ENCODE peak calls at places on chromosomes 12 and 14, in five cellular contexts. C is bronchial epithelial cell, O is hepatocyte, F is cardiac fibroblast, W is mesothelial cell of epicardium. Z is an unnamed sample.

GRCh38 chr14:100653409-100653808 is 66.2 kb upstream of the BEGAIN start:
- DNase-seq in W (no peak), O (no peak), F (no peak), C (no peak), Z (no peak)

GRCh38 chr12:26818201-26818600 is 14.8 kb downstream of the ITPR2 start:
- DNase-seq in O (no peak), W (no peak), F (no peak), C (no peak), Z (no peak)

GRCh38 chr14:55832974-55833373 is 253.0 kb downstream of the KTN1 start:
- DNase-seq in C (no peak), W (no peak), F (no peak), O (no peak), Z (no peak)

GRCh38 chr12:129657179-129657578 is 246.6 kb downstream of the TMEM132D start:
- DNase-seq in C (no peak), O (no peak), F (no peak), W (no peak), Z (no peak)

GRCh38 chr12:26244503-26244902 is 49.1 kb downstream of the SSPN start:
- DNase-seq in C (no peak), O (no peak), F (no peak), W (no peak), Z (no peak)

GRCh38 chr12:117408161-117408791 is 46.9 kb upstream of the NOS1 start:
- DNase-seq in O (peak; percentile 61), C (peak; percentile 0), F (peak; percentile 14), W (no peak), Z (no peak)

GRCh38 chr14:23308721-23309445 is 2.2 kb downstream of the BCL2L2 start:
- DNase-seq in C (no peak), W (no peak), F (no peak), O (no peak), Z (no peak)

GRCh38 chr12:95881331-95881955 is 22.7 kb downstream of the SNRPF start:
- DNase-seq in O (no peak), F (peak; percentile 49), W (no peak), C (no peak), Z (no peak)

GRCh38 chr12:120388711-120389431 is 19.9 kb upstream of the MSI1 start:
- DNase-seq in O (no peak), F (no peak), C (no peak), W (no peak), Z (no peak)

GRCh38 chr12:65824314-65824563 is at the start of gene HMGA2:
- DNase-seq in O (peak; percentile 79), C (no peak), W (peak; percentile 49), F (peak; percentile 91), Z (peak; percentile 48)

GRCh38 chr12:118164798-118165486 is 29.0 kb downstream of the PEBP1 start:
- DNase-seq in F (peak; percentile 47), W (no peak), C (peak; percentile 31), O (peak; percentile 63), Z (peak; percentile 44)

GRCh38 chr14:24195186-24196070 is at the start of gene TM9SF1:
- DNase-seq in C (peak; percentile 69), F (peak; percentile 89), W (peak; percentile 61), O (peak; percentile 92), Z (peak; percentile 96)

GRCh38 chr12:100574262-100575074 is 984 bp downstream of the GAS2L3 start:
- DNase-seq in O (peak; percentile 24), F (no peak), C (peak; percentile 78), W (no peak), Z (peak; percentile 26)

GRCh38 chr12:129393357-129393937 is 510.4 kb downstream of the TMEM132D start:
- DNase-seq in C (no peak), W (no peak), O (no peak), F (no peak), Z (no peak)

GRCh38 chr12:79678306-79678705 is 12.5 kb downstream of the PAWR start:
- DNase-seq in C (peak; percentile 43), O (no peak), F (no peak), W (no peak), Z (no peak)

GRCh38 chr14:34794941-34795340 is 80.2 kb downstream of the BAZ1A start:
- DNase-seq in F (peak; percentile 49), W (no peak), O (no peak), C (no peak), Z (no peak)

GRCh38 chr14:53851394-53852056 is 105.1 kb downstream of the BMP4 start:
- DNase-seq in O (no peak), C (peak; percentile 7), W (no peak), F (peak; percentile 20), Z (no peak)

GRCh38 chr12:130838951-130839769 is at the start of gene STX2:
- DNase-seq in W (peak; percentile 87), C (peak; percentile 64), O (peak; percentile 93), F (peak; percentile 82), Z (peak; percentile 98)
- TF ChIP-seq CTCF in W (no peak), C (peak; percentile 29), O (peak; percentile 32), F (no peak), Z (no peak)

GRCh38 chr12:132219323-132219722 is 75.1 kb downstream of the NOC4L start:
- DNase-seq in W (no peak), F (no peak), O (no peak), C (no peak), Z (no peak)
- TF ChIP-seq CTCF in W (no peak), F (no peak), O (no peak), C (no peak), Z (no peak)

DNA sequence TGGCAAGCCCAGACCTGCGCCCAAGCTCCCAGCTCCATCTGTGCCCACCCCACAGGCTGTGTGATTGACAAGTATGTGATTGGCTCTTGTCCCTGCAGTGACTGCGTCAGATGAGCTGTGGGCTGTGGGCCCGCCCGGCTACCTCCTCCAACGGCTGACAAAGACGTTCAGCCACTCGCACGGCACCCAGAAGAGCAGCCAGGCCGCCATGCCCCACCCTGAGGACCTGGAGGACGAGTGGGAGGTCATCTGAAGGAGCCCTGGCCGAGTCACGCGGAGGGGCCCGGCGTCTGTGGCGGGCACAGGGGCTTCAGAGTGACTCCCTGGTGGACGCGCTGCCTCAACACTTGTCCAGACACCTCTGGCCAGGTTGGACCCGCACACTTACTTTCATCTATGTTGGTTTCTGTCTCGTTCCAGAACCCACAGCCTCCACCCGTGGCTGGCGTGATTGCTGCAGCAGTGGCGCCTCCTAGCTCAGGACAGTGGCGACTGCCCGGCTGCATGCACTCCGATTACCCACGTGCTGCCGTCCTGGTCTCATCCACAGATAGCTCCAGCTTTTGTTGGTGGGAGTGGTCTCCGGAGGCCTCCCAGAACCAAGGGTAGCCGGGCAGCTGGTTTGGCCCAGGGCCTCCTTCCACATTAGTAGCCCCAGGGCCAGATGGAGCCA is 11.4 kb downstream of the ANKRD9 start:
- DNase-seq in F (no peak), W (no peak), C (no peak), O (peak; percentile 5), Z (no peak)
- TF ChIP-seq CTCF in F (peak; percentile 13), W (no peak), C (peak; percentile 18), O (peak; percentile 9), Z (no peak)

GRCh38 chr12:69653703-69654102 is 43.0 kb upstream of the LRRC10 start:
- DNase-seq in F (peak; percentile 66), W (no peak), C (peak; percentile 69), O (no peak), Z (no peak)
- TF ChIP-seq CTCF in F (no peak), W (no peak), C (no peak), O (no peak), Z (no peak)